ENCODE peak calls at places on chromosomes 11 and 22, in four cellular contexts. K is stimulated activated CD4-positive, alpha-beta T cell treated with anti-CD3 and anti-CD28 coated beads, Interleukin-12 subunit alpha, Interleukin-12 subunit beta, amount 100 ng/mL, for 48 hours; E is hepatocyte; X is AG04449. B is an unnamed sample.

GRCh38 chr22:33726294-33726711 is 194.0 kb downstream of the LARGE1 start:
- DNase-seq in K (no peak), E (peak; percentile 13), X (peak; percentile 19), B (peak; percentile 7)

GRCh38 chr11:119382101-119382500 is 611 bp upstream of the USP2 start:
- DNase-seq in X (no peak), E (no peak), K (no peak), B (no peak)

GRCh38 chr11:46106530-46107407 is 14.5 kb downstream of the PHF21A start:
- DNase-seq in E (no peak), X (no peak), K (no peak), B (no peak)

GRCh38 chr11:34514050-34514449 is 456 bp upstream of the ELF5 start:
- DNase-seq in X (no peak), K (no peak), E (no peak), B (no peak)

GRCh38 chr22:46609175-46609690 is 11.0 kb upstream of the GRAMD4 start:
- DNase-seq in E (peak; percentile 53), X (no peak), K (no peak), B (no peak)

GRCh38 chr11:118338637-118339061 is 3.9 kb downstream of the CD3D start:
- DNase-seq in E (peak; percentile 81), X (no peak), K (peak; percentile 81), B (no peak)

GRCh38 chr22:38638734-38639133 is 17.5 kb downstream of the FAM227A start:
- DNase-seq in E (no peak), K (no peak), X (no peak), B (no peak)

GRCh38 chr11:66855574-66856495 is 1.0 kb upstream of the LRFN4 start:
- DNase-seq in E (peak; percentile 96), K (peak; percentile 80), X (no peak), B (peak; percentile 44)

GRCh38 chr22:35887296-35887875 is 141.2 kb downstream of the RBFOX2 start:
- DNase-seq in E (no peak), K (no peak), X (no peak), B (no peak)